ENCODE peak calls at places on chromosome 9, in five cellular contexts. B is HFF-Myc, U is left ventricle myocardium superior, C is NCI-H460, O is NCI-H1105. D is an unnamed sample.

GRCh38 chr9:131478421-131478868 is 24.3 kb upstream of the POMT1 start:
- DNase-seq in O (peak; percentile 4), C (peak; percentile 55), B (no peak), U (peak; percentile 69), D (peak; percentile 10)

GRCh38 chr9:88949425-88949824 is 41.8 kb upstream of the S1PR3 start:
- DNase-seq in C (no peak), O (peak; percentile 18), B (peak; percentile 87), U (peak; percentile 58), D (no peak)

GRCh38 chr9:124222918-124223720 is 34.6 kb upstream of the NEK6 start:
- DNase-seq in C (no peak), U (peak; percentile 84), B (no peak), O (peak; percentile 32), D (no peak)

GRCh38 chr9:96381696-96382095 is 1.8 kb downstream of the SLC35D2 start:
- DNase-seq in O (no peak), C (no peak), B (no peak), U (no peak), D (no peak)

GRCh38 chr9:74803366-74804017 is 84.2 kb downstream of the TRPM6 start:
- DNase-seq in O (no peak), C (no peak), B (no peak), U (no peak), D (no peak)

GRCh38 chr9:120710110-120710981 is 3.9 kb downstream of the MEGF9 start:
- DNase-seq in U (no peak), O (no peak), C (peak; percentile 66), B (no peak), D (no peak)

GRCh38 chr9:100579665-100580064 is 1.8 kb downstream of the CAVIN4 start:
- DNase-seq in B (no peak), U (no peak), O (no peak), C (no peak), D (no peak)

GRCh38 chr9:87801013-87801412 is 75.1 kb downstream of the CTSL start:
- DNase-seq in C (no peak), O (no peak), B (no peak), U (no peak), D (no peak)

GRCh38 chr9:31236344-31236743 is 1148.1 kb upstream of the ACO1 start:
- DNase-seq in B (no peak), O (no peak), U (no peak), C (no peak), D (no peak)

GRCh38 chr9:121222524-121223171 is 21.0 kb upstream of the RAB14 start:
- DNase-seq in O (peak; percentile 41), B (no peak), C (peak; percentile 58), U (no peak), D (no peak)